ENCODE peak calls at places on chromosomes 2 and 18, in seven cellular contexts. One of them, this sample, is unnamed.

GRCh38 chr2:75604479-75604878 is 42.1 kb upstream of the MRPL19 start:
- DNase-seq in K562: no peak
- DNase-seq in HepG2: no peak
- DNase-seq in HCT116: no peak
- DNase-seq in SK-N-SH: no peak
- DNase-seq in GM12878: no peak
- DNase-seq in H1: no peak
- DNase-seq in this sample: no peak

GRCh38 chr2:11617527-11617926 is 52.5 kb downstream of the NTSR2 start:
- DNase-seq in GM12878: no peak
- DNase-seq in SK-N-SH: no peak
- DNase-seq in HepG2: no peak
- DNase-seq in HCT116: no peak
- DNase-seq in H1: no peak
- DNase-seq in K562: no peak
- DNase-seq in this sample: no peak

GRCh38 chr18:49725809-49726514 is 87.4 kb downstream of the ACAA2 start:
- DNase-seq in GM12878: no peak
- DNase-seq in H1: peak; percentile 72
- DNase-seq in HepG2: peak; percentile 13
- DNase-seq in K562: peak; percentile 44
- DNase-seq in SK-N-SH: peak; percentile 29
- DNase-seq in HCT116: peak; percentile 91
- DNase-seq in this sample: no peak

GRCh38 chr2:145957929-145958328 is 1438.0 kb upstream of the ZEB2 start:
- DNase-seq in H1: no peak
- DNase-seq in K562: no peak
- DNase-seq in HepG2: no peak
- DNase-seq in SK-N-SH: no peak
- DNase-seq in GM12878: no peak
- DNase-seq in HCT116: no peak
- DNase-seq in this sample: no peak

GRCh38 chr2:157825885-157826284 is 50.2 kb downstream of the ACVR1 start:
- DNase-seq in HepG2: no peak
- DNase-seq in HCT116: no peak
- DNase-seq in SK-N-SH: no peak
- DNase-seq in H1: no peak
- DNase-seq in K562: no peak
- DNase-seq in GM12878: no peak
- DNase-seq in this sample: peak; percentile 19

GRCh38 chr2:173126819-173127218 is 51.2 kb downstream of the MAP3K20 start:
- DNase-seq in HCT116: no peak
- DNase-seq in H1: no peak
- DNase-seq in SK-N-SH: no peak
- DNase-seq in HepG2: no peak
- DNase-seq in GM12878: no peak
- DNase-seq in K562: no peak
- DNase-seq in this sample: no peak

GRCh38 chr2:66426250-66427064 is 8.5 kb upstream of the MEIS1 start:
- DNase-seq in H1: peak; percentile 74
- DNase-seq in HCT116: no peak
- DNase-seq in GM12878: no peak
- DNase-seq in HepG2: no peak
- DNase-seq in K562: no peak
- DNase-seq in SK-N-SH: no peak
- DNase-seq in this sample: no peak

GRCh38 chr18:34121157-34121807 is 103.4 kb downstream of the NOL4 start:
- DNase-seq in HepG2: peak; percentile 44
- DNase-seq in H1: no peak
- DNase-seq in GM12878: no peak
- DNase-seq in K562: no peak
- DNase-seq in SK-N-SH: no peak
- DNase-seq in HCT116: no peak
- DNase-seq in this sample: no peak

GRCh38 chr2:30106543-30106942 is 40.3 kb upstream of the YPEL5 start:
- DNase-seq in GM12878: no peak
- DNase-seq in K562: no peak
- DNase-seq in HCT116: no peak
- DNase-seq in SK-N-SH: no peak
- DNase-seq in H1: no peak
- DNase-seq in HepG2: peak; percentile 47
- DNase-seq in this sample: no peak

GRCh38 chr2:61660511-61661388 is 122.6 kb upstream of the XPO1 start:
- DNase-seq in K562: no peak
- DNase-seq in H1: no peak
- DNase-seq in SK-N-SH: no peak
- DNase-seq in GM12878: no peak
- DNase-seq in HepG2: peak; percentile 39
- DNase-seq in HCT116: no peak
- DNase-seq in this sample: peak; percentile 22

GRCh38 chr2:239157269-239157668 is 243.6 kb downstream of the HDAC4 start:
- DNase-seq in GM12878: no peak
- DNase-seq in K562: no peak
- DNase-seq in HepG2: no peak
- DNase-seq in H1: no peak
- DNase-seq in HCT116: no peak
- DNase-seq in SK-N-SH: peak; percentile 58
- DNase-seq in this sample: no peak

GRCh38 chr2:238897122-238897880 is 49.4 kb downstream of the TWIST2 start:
- DNase-seq in GM12878: no peak
- DNase-seq in H1: no peak
- DNase-seq in HepG2: no peak
- DNase-seq in K562: no peak
- DNase-seq in HCT116: no peak
- DNase-seq in SK-N-SH: no peak
- DNase-seq in this sample: no peak

GRCh38 chr2:230906471-230907230 is 18.4 kb downstream of the GPR55 start:
- DNase-seq in SK-N-SH: no peak
- DNase-seq in GM12878: no peak
- DNase-seq in HCT116: no peak
- DNase-seq in H1: no peak
- DNase-seq in HepG2: no peak
- DNase-seq in K562: no peak
- DNase-seq in this sample: no peak

GRCh38 chr2:230907361-230908093 is 17.5 kb downstream of the GPR55 start:
- DNase-seq in HepG2: no peak
- DNase-seq in SK-N-SH: no peak
- DNase-seq in H1: no peak
- DNase-seq in GM12878: no peak
- DNase-seq in K562: peak; percentile 80
- DNase-seq in HCT116: no peak
- DNase-seq in this sample: no peak

GRCh38 chr2:230904856-230905447 is 20.1 kb downstream of the GPR55 start:
- DNase-seq in K562: no peak
- DNase-seq in GM12878: no peak
- DNase-seq in H1: no peak
- DNase-seq in HepG2: no peak
- DNase-seq in HCT116: no peak
- DNase-seq in SK-N-SH: no peak
- DNase-seq in this sample: no peak

GRCh38 chr2:230903251-230904150 is 21.5 kb downstream of the GPR55 start:
- DNase-seq in H1: no peak
- DNase-seq in HepG2: no peak
- DNase-seq in K562: no peak
- DNase-seq in SK-N-SH: no peak
- DNase-seq in GM12878: no peak
- DNase-seq in HCT116: no peak
- DNase-seq in this sample: no peak

GRCh38 chr2:230905448-230906430 is 19.3 kb downstream of the GPR55 start:
- DNase-seq in HepG2: peak; percentile 83
- DNase-seq in HCT116: peak; percentile 69
- DNase-seq in H1: no peak
- DNase-seq in K562: peak; percentile 68
- DNase-seq in SK-N-SH: no peak
- DNase-seq in GM12878: no peak
- DNase-seq in this sample: no peak
- TF ChIP-seq JUND in HepG2: no peak
- TF ChIP-seq JUND in HCT116: peak; percentile 83
- TF ChIP-seq JUND in H1: no peak
- TF ChIP-seq JUND in K562: peak; percentile 45
- TF ChIP-seq JUND in SK-N-SH: no peak
- TF ChIP-seq JUND in GM12878: no peak
- TF ChIP-seq JUND in this sample: no peak

GRCh38 chr2:202118168-202118567 is 45.1 kb downstream of the KIAA2012 start:
- DNase-seq in SK-N-SH: no peak
- DNase-seq in GM12878: no peak
- DNase-seq in H1: no peak
- DNase-seq in K562: no peak
- DNase-seq in HCT116: no peak
- DNase-seq in HepG2: no peak
- DNase-seq in this sample: no peak

GRCh38 chr2:202113571-202114142 is 40.6 kb downstream of the KIAA2012 start:
- DNase-seq in GM12878: no peak
- DNase-seq in H1: no peak
- DNase-seq in HepG2: peak; percentile 29
- DNase-seq in K562: no peak
- DNase-seq in SK-N-SH: no peak
- DNase-seq in HCT116: no peak
- DNase-seq in this sample: no peak

GRCh38 chr2:202115385-202116060 is 42.5 kb downstream of the KIAA2012 start:
- DNase-seq in HepG2: no peak
- DNase-seq in HCT116: no peak
- DNase-seq in SK-N-SH: no peak
- DNase-seq in K562: no peak
- DNase-seq in GM12878: no peak
- DNase-seq in H1: no peak
- DNase-seq in this sample: no peak

GRCh38 chr2:202114798-202115197 is 41.7 kb downstream of the KIAA2012 start:
- DNase-seq in H1: no peak
- DNase-seq in K562: no peak
- DNase-seq in HCT116: no peak
- DNase-seq in HepG2: no peak
- DNase-seq in SK-N-SH: no peak
- DNase-seq in GM12878: no peak
- DNase-seq in this sample: no peak

GRCh38 chr2:202116686-202117085 is 43.6 kb downstream of the KIAA2012 start:
- DNase-seq in HCT116: no peak
- DNase-seq in SK-N-SH: no peak
- DNase-seq in HepG2: no peak
- DNase-seq in H1: no peak
- DNase-seq in K562: no peak
- DNase-seq in GM12878: no peak
- DNase-seq in this sample: no peak
- TF ChIP-seq JUND in HCT116: no peak
- TF ChIP-seq JUND in SK-N-SH: no peak
- TF ChIP-seq JUND in HepG2: no peak
- TF ChIP-seq JUND in H1: no peak
- TF ChIP-seq JUND in K562: no peak
- TF ChIP-seq JUND in GM12878: no peak
- TF ChIP-seq JUND in this sample: no peak

DNA sequence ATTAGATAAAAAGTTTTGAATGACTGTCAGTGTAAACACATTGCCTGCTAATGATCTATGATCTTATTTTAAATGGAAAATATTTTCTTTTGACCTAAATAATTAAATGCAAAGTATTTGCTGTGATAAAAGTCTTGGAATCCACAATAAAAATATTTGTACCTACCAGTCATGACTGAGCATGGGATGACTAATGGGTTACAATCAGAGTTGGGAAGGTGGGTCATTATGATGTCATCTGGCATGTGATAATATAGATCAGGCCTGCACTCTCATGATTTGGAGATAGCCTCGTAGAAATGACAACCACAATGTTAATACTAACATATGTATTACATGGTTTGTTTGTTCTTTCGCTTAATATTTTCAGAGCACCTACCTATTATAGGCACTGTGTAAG is 848.8 kb upstream of the KLHL29 start:
- DNase-seq in SK-N-SH: no peak
- DNase-seq in GM12878: no peak
- DNase-seq in HCT116: no peak
- DNase-seq in K562: no peak
- DNase-seq in HepG2: no peak
- DNase-seq in H1: no peak
- DNase-seq in this sample: no peak
- TF ChIP-seq JUND in SK-N-SH: no peak
- TF ChIP-seq JUND in GM12878: no peak
- TF ChIP-seq JUND in HCT116: no peak
- TF ChIP-seq JUND in K562: no peak
- TF ChIP-seq JUND in HepG2: no peak
- TF ChIP-seq JUND in H1: no peak
- TF ChIP-seq JUND in this sample: no peak

DNA sequence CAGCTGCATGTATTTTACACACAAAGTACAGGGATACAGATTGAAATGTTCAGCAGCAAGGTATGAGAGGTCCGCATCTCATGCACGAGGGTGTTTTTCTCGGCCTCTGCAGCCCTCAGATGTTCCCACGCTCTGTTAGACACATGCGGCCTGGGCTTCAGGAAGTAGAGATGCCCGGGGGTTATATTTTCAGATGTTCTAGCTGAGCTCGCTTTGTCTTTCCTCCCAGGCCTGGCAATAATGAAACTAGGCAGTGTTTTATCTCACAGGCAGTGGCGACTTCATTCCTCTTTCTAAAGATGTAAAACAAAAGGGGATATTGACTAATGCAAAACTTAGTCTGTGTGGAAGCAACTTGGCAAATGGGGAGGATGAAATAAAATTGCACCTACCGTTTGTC is 190.7 kb downstream of the GBX2 start:
- DNase-seq in K562: no peak
- DNase-seq in SK-N-SH: no peak
- DNase-seq in H1: no peak
- DNase-seq in GM12878: no peak
- DNase-seq in HepG2: no peak
- DNase-seq in HCT116: no peak
- DNase-seq in this sample: no peak
- TF ChIP-seq JUND in K562: no peak
- TF ChIP-seq JUND in SK-N-SH: no peak
- TF ChIP-seq JUND in H1: no peak
- TF ChIP-seq JUND in GM12878: no peak
- TF ChIP-seq JUND in HepG2: no peak
- TF ChIP-seq JUND in HCT116: no peak
- TF ChIP-seq JUND in this sample: no peak

GRCh38 chr2:128324008-128324896 is 5.6 kb upstream of the HS6ST1 start:
- DNase-seq in GM12878: no peak
- DNase-seq in H1: no peak
- DNase-seq in HCT116: no peak
- DNase-seq in SK-N-SH: no peak
- DNase-seq in K562: no peak
- DNase-seq in HepG2: no peak
- DNase-seq in this sample: no peak
- TF ChIP-seq JUND in GM12878: no peak
- TF ChIP-seq JUND in H1: no peak
- TF ChIP-seq JUND in HCT116: no peak
- TF ChIP-seq JUND in SK-N-SH: no peak
- TF ChIP-seq JUND in K562: no peak
- TF ChIP-seq JUND in HepG2: no peak
- TF ChIP-seq JUND in this sample: no peak

GRCh38 chr2:129709956-129710598 is 269.4 kb upstream of the RAB6C start:
- DNase-seq in HCT116: no peak
- DNase-seq in GM12878: no peak
- DNase-seq in SK-N-SH: no peak
- DNase-seq in HepG2: no peak
- DNase-seq in K562: no peak
- DNase-seq in H1: peak; percentile 40
- DNase-seq in this sample: no peak
- TF ChIP-seq JUND in HCT116: no peak
- TF ChIP-seq JUND in GM12878: no peak
- TF ChIP-seq JUND in SK-N-SH: no peak
- TF ChIP-seq JUND in HepG2: no peak
- TF ChIP-seq JUND in K562: no peak
- TF ChIP-seq JUND in H1: no peak
- TF ChIP-seq JUND in this sample: no peak

GRCh38 chr2:64322433-64322832 is 131.5 kb upstream of the LGALSL start:
- DNase-seq in GM12878: no peak
- DNase-seq in HepG2: no peak
- DNase-seq in K562: no peak
- DNase-seq in SK-N-SH: no peak
- DNase-seq in HCT116: no peak
- DNase-seq in H1: peak; percentile 44
- DNase-seq in this sample: no peak
- TF ChIP-seq JUND in GM12878: no peak
- TF ChIP-seq JUND in HepG2: no peak
- TF ChIP-seq JUND in K562: no peak
- TF ChIP-seq JUND in SK-N-SH: no peak
- TF ChIP-seq JUND in HCT116: no peak
- TF ChIP-seq JUND in H1: no peak
- TF ChIP-seq JUND in this sample: no peak